ENCODE peak calls at places on chromosomes 7 and 10, in six cellular contexts. One of them, this sample, is unnamed.

GRCh38 chr10:819326-819725 is 112.2 kb downstream of the LARP4B start:
- DNase-seq in NCI-H1694 treated with DMSO at 0.1 percent for 48 hours: no peak
- DNase-seq in NCI-H1417 treated with DMSO at 0.1 percent for 48 hours: no peak
- DNase-seq in stromal cell of bone marrow: no peak
- DNase-seq in activated T-cell treated with anti-CD3 and anti-CD28 coated beads for 24 hours: no peak
- DNase-seq in GM13976: no peak
- DNase-seq in this sample: no peak

GRCh38 chr10:106410331-106410730 is 754.2 kb downstream of the SORCS1 start:
- DNase-seq in NCI-H1694 treated with DMSO at 0.1 percent for 48 hours: no peak
- DNase-seq in NCI-H1417 treated with DMSO at 0.1 percent for 48 hours: no peak
- DNase-seq in stromal cell of bone marrow: no peak
- DNase-seq in activated T-cell treated with anti-CD3 and anti-CD28 coated beads for 24 hours: no peak
- DNase-seq in GM13976: no peak
- DNase-seq in this sample: no peak

GRCh38 chr7:76346778-76347177 is 12.0 kb downstream of the YWHAG start:
- DNase-seq in NCI-H1694 treated with DMSO at 0.1 percent for 48 hours: no peak
- DNase-seq in NCI-H1417 treated with DMSO at 0.1 percent for 48 hours: no peak
- DNase-seq in stromal cell of bone marrow: no peak
- DNase-seq in activated T-cell treated with anti-CD3 and anti-CD28 coated beads for 24 hours: no peak
- DNase-seq in GM13976: no peak
- DNase-seq in this sample: no peak

GRCh38 chr10:93357680-93358079 is 124.5 kb downstream of the MYOF start:
- DNase-seq in NCI-H1694 treated with DMSO at 0.1 percent for 48 hours: peak; percentile 50
- DNase-seq in NCI-H1417 treated with DMSO at 0.1 percent for 48 hours: no peak
- DNase-seq in stromal cell of bone marrow: no peak
- DNase-seq in activated T-cell treated with anti-CD3 and anti-CD28 coated beads for 24 hours: no peak
- DNase-seq in GM13976: peak; percentile 44
- DNase-seq in this sample: no peak

GRCh38 chr7:1197997-1198632 is 34.6 kb upstream of the UNCX start:
- DNase-seq in NCI-H1694 treated with DMSO at 0.1 percent for 48 hours: peak; percentile 73
- DNase-seq in NCI-H1417 treated with DMSO at 0.1 percent for 48 hours: no peak
- DNase-seq in stromal cell of bone marrow: no peak
- DNase-seq in activated T-cell treated with anti-CD3 and anti-CD28 coated beads for 24 hours: no peak
- DNase-seq in GM13976: no peak
- DNase-seq in this sample: no peak

GRCh38 chr10:2850202-2850601 is 217.1 kb upstream of the PFKP start:
- DNase-seq in NCI-H1694 treated with DMSO at 0.1 percent for 48 hours: no peak
- DNase-seq in NCI-H1417 treated with DMSO at 0.1 percent for 48 hours: no peak
- DNase-seq in stromal cell of bone marrow: no peak
- DNase-seq in activated T-cell treated with anti-CD3 and anti-CD28 coated beads for 24 hours: no peak
- DNase-seq in GM13976: no peak
- DNase-seq in this sample: no peak

GRCh38 chr7:100839361-100839760 is 12.0 kb upstream of the EPHB4 start:
- DNase-seq in NCI-H1694 treated with DMSO at 0.1 percent for 48 hours: no peak
- DNase-seq in NCI-H1417 treated with DMSO at 0.1 percent for 48 hours: no peak
- DNase-seq in stromal cell of bone marrow: no peak
- DNase-seq in activated T-cell treated with anti-CD3 and anti-CD28 coated beads for 24 hours: no peak
- DNase-seq in GM13976: no peak
- DNase-seq in this sample: no peak

GRCh38 chr7:99499356-99499712 is 747 bp downstream of the ZNF394 start:
- DNase-seq in NCI-H1694 treated with DMSO at 0.1 percent for 48 hours: no peak
- DNase-seq in NCI-H1417 treated with DMSO at 0.1 percent for 48 hours: no peak
- DNase-seq in stromal cell of bone marrow: no peak
- DNase-seq in activated T-cell treated with anti-CD3 and anti-CD28 coated beads for 24 hours: peak; percentile 9
- DNase-seq in GM13976: peak; percentile 51
- DNase-seq in this sample: no peak

GRCh38 chr7:155547161-155547791 is 917 bp upstream of the CNPY1 start:
- DNase-seq in NCI-H1694 treated with DMSO at 0.1 percent for 48 hours: no peak
- DNase-seq in NCI-H1417 treated with DMSO at 0.1 percent for 48 hours: no peak
- DNase-seq in stromal cell of bone marrow: no peak
- DNase-seq in activated T-cell treated with anti-CD3 and anti-CD28 coated beads for 24 hours: no peak
- DNase-seq in GM13976: no peak
- DNase-seq in this sample: no peak

GRCh38 chr10:100728928-100729876 is 16.2 kb upstream of the PAX2 start:
- DNase-seq in NCI-H1694 treated with DMSO at 0.1 percent for 48 hours: peak; percentile 82
- DNase-seq in NCI-H1417 treated with DMSO at 0.1 percent for 48 hours: no peak
- DNase-seq in stromal cell of bone marrow: no peak
- DNase-seq in activated T-cell treated with anti-CD3 and anti-CD28 coated beads for 24 hours: no peak
- DNase-seq in GM13976: no peak
- DNase-seq in this sample: no peak

GRCh38 chr7:28520074-28521015 is 108.0 kb downstream of the CREB5 start:
- DNase-seq in NCI-H1694 treated with DMSO at 0.1 percent for 48 hours: no peak
- DNase-seq in NCI-H1417 treated with DMSO at 0.1 percent for 48 hours: no peak
- DNase-seq in stromal cell of bone marrow: no peak
- DNase-seq in activated T-cell treated with anti-CD3 and anti-CD28 coated beads for 24 hours: no peak
- DNase-seq in GM13976: no peak
- DNase-seq in this sample: no peak

GRCh38 chr7:74262639-74263398 is 8.6 kb upstream of the RFC2 start:
- DNase-seq in NCI-H1694 treated with DMSO at 0.1 percent for 48 hours: no peak
- DNase-seq in NCI-H1417 treated with DMSO at 0.1 percent for 48 hours: no peak
- DNase-seq in stromal cell of bone marrow: no peak
- DNase-seq in activated T-cell treated with anti-CD3 and anti-CD28 coated beads for 24 hours: no peak
- DNase-seq in GM13976: no peak
- DNase-seq in this sample: no peak

GRCh38 chr7:23349484-23350157 is 50.5 kb downstream of the MALSU1 start:
- DNase-seq in NCI-H1694 treated with DMSO at 0.1 percent for 48 hours: no peak
- DNase-seq in NCI-H1417 treated with DMSO at 0.1 percent for 48 hours: no peak
- DNase-seq in stromal cell of bone marrow: peak; percentile 51
- DNase-seq in activated T-cell treated with anti-CD3 and anti-CD28 coated beads for 24 hours: no peak
- DNase-seq in GM13976: no peak
- DNase-seq in this sample: no peak

GRCh38 chr10:78460204-78460603 is 426.5 kb downstream of the RPS24 start:
- DNase-seq in NCI-H1694 treated with DMSO at 0.1 percent for 48 hours: no peak
- DNase-seq in NCI-H1417 treated with DMSO at 0.1 percent for 48 hours: no peak
- DNase-seq in stromal cell of bone marrow: no peak
- DNase-seq in activated T-cell treated with anti-CD3 and anti-CD28 coated beads for 24 hours: no peak
- DNase-seq in GM13976: no peak
- DNase-seq in this sample: no peak

This sample was measured in GM12878.